ENCODE peak calls at places on chromosomes 7 and 10, in seven cellular contexts. One of them, this sample, is unnamed. For H3K4me1, the result is how much of the 10 kb centered on the place peaks cover.

GRCh38 chr7:127874951-127875608 is 156.2 kb downstream of the LRRC4 start:
- DNase-seq in IMR-90: peak
- DNase-seq in GM23338: no peak
- DNase-seq in fibroblast of lung: peak
- DNase-seq in endothelial cell of umbilical vein: no peak
- DNase-seq in HCT116: no peak
- DNase-seq in mammary epithelial cell: no peak
- DNase-seq in this sample: no peak

GRCh38 chr10:63726883-63727282 is 205.7 kb downstream of the REEP3 start:
- DNase-seq in GM23338: no peak
- DNase-seq in HCT116: no peak
- DNase-seq in IMR-90: no peak
- DNase-seq in mammary epithelial cell: no peak
- DNase-seq in endothelial cell of umbilical vein: no peak
- DNase-seq in fibroblast of lung: no peak
- DNase-seq in this sample: no peak

GRCh38 chr7:121153995-121154394 is 165.5 kb downstream of the CPED1 start:
- DNase-seq in endothelial cell of umbilical vein: no peak
- DNase-seq in IMR-90: no peak
- DNase-seq in mammary epithelial cell: no peak
- DNase-seq in fibroblast of lung: no peak
- DNase-seq in GM23338: no peak
- DNase-seq in HCT116: no peak
- DNase-seq in this sample: no peak

GRCh38 chr10:113091921-113092320 is 141.9 kb downstream of the TCF7L2 start:
- DNase-seq in HCT116: no peak
- DNase-seq in GM23338: no peak
- DNase-seq in IMR-90: no peak
- DNase-seq in mammary epithelial cell: no peak
- DNase-seq in fibroblast of lung: no peak
- DNase-seq in endothelial cell of umbilical vein: no peak
- DNase-seq in this sample: no peak

GRCh38 chr7:80060218-80060806 is 74.3 kb upstream of the GNAI1 start:
- DNase-seq in GM23338: peak
- DNase-seq in fibroblast of lung: peak
- DNase-seq in HCT116: peak
- DNase-seq in IMR-90: peak
- DNase-seq in mammary epithelial cell: peak
- DNase-seq in endothelial cell of umbilical vein: peak
- DNase-seq in this sample: peak

GRCh38 chr10:649798-650690 is 39.4 kb downstream of the DIP2C start:
- DNase-seq in endothelial cell of umbilical vein: no peak
- DNase-seq in fibroblast of lung: no peak
- DNase-seq in GM23338: no peak
- DNase-seq in HCT116: no peak
- DNase-seq in mammary epithelial cell: no peak
- DNase-seq in IMR-90: peak
- DNase-seq in this sample: no peak

GRCh38 chr7:106050002-106050742 is 61.9 kb downstream of the SYPL1 start:
- DNase-seq in fibroblast of lung: peak
- DNase-seq in endothelial cell of umbilical vein: no peak
- DNase-seq in mammary epithelial cell: peak
- DNase-seq in HCT116: no peak
- DNase-seq in GM23338: no peak
- DNase-seq in IMR-90: peak
- DNase-seq in this sample: peak

GRCh38 chr7:92461027-92462003 is 14.0 kb downstream of the GATAD1 start:
- DNase-seq in mammary epithelial cell: peak
- DNase-seq in IMR-90: peak
- DNase-seq in GM23338: peak
- DNase-seq in HCT116: peak
- DNase-seq in fibroblast of lung: peak
- DNase-seq in endothelial cell of umbilical vein: peak
- DNase-seq in this sample: peak

GRCh38 chr10:8049151-8049873 is 5.2 kb upstream of the GATA3 start:
- DNase-seq in mammary epithelial cell: peak
- DNase-seq in HCT116: no peak
- DNase-seq in IMR-90: no peak
- DNase-seq in fibroblast of lung: no peak
- DNase-seq in GM23338: peak
- DNase-seq in endothelial cell of umbilical vein: no peak
- DNase-seq in this sample: peak

GRCh38 chr7:102093599-102094001 is 193.1 kb upstream of the SH2B2 start:
- DNase-seq in GM23338: no peak
- DNase-seq in endothelial cell of umbilical vein: no peak
- DNase-seq in fibroblast of lung: no peak
- DNase-seq in mammary epithelial cell: no peak
- DNase-seq in HCT116: no peak
- DNase-seq in IMR-90: no peak
- DNase-seq in this sample: no peak

GRCh38 chr10:78173360-78174020 is 139.8 kb downstream of the RPS24 start:
- DNase-seq in fibroblast of lung: peak
- DNase-seq in GM23338: no peak
- DNase-seq in HCT116: no peak
- DNase-seq in IMR-90: peak
- DNase-seq in endothelial cell of umbilical vein: no peak
- DNase-seq in mammary epithelial cell: no peak
- DNase-seq in this sample: no peak

GRCh38 chr7:77989981-77990566 is 191.5 kb downstream of the PHTF2 start:
- DNase-seq in IMR-90: no peak
- DNase-seq in mammary epithelial cell: peak
- DNase-seq in HCT116: no peak
- DNase-seq in endothelial cell of umbilical vein: no peak
- DNase-seq in fibroblast of lung: no peak
- DNase-seq in GM23338: peak
- DNase-seq in this sample: peak

GRCh38 chr7:24733414-24734060 is 23.7 kb downstream of the GSDME start:
- DNase-seq in HCT116: no peak
- DNase-seq in GM23338: no peak
- DNase-seq in fibroblast of lung: no peak
- DNase-seq in IMR-90: no peak
- DNase-seq in mammary epithelial cell: peak
- DNase-seq in endothelial cell of umbilical vein: no peak
- DNase-seq in this sample: no peak

GRCh38 chr7:24718431-24718831 is 38.8 kb downstream of the GSDME start:
- DNase-seq in fibroblast of lung: no peak
- DNase-seq in GM23338: no peak
- DNase-seq in IMR-90: no peak
- DNase-seq in HCT116: no peak
- DNase-seq in mammary epithelial cell: no peak
- DNase-seq in endothelial cell of umbilical vein: no peak
- DNase-seq in this sample: no peak

GRCh38 chr10:119537953-119538630 is 4.4 kb downstream of the RGS10 start:
- DNase-seq in mammary epithelial cell: no peak
- DNase-seq in GM23338: no peak
- DNase-seq in fibroblast of lung: no peak
- DNase-seq in endothelial cell of umbilical vein: no peak
- DNase-seq in HCT116: no peak
- DNase-seq in IMR-90: no peak
- DNase-seq in this sample: no peak

GRCh38 chr7:41698114-41698513 is 4.8 kb downstream of the INHBA start:
- DNase-seq in fibroblast of lung: no peak
- DNase-seq in mammary epithelial cell: no peak
- DNase-seq in GM23338: no peak
- DNase-seq in IMR-90: peak
- DNase-seq in endothelial cell of umbilical vein: peak
- DNase-seq in HCT116: no peak
- DNase-seq in this sample: peak

GRCh38 chr10:89091501-89091900 is 100.9 kb downstream of the FAS start:
- DNase-seq in mammary epithelial cell: no peak
- DNase-seq in GM23338: no peak
- DNase-seq in IMR-90: peak
- DNase-seq in HCT116: no peak
- DNase-seq in fibroblast of lung: peak
- DNase-seq in endothelial cell of umbilical vein: no peak
- DNase-seq in this sample: no peak

GRCh38 chr10:46239999-46240683 is 46.7 kb upstream of the ANTXRL start:
- DNase-seq in endothelial cell of umbilical vein: no peak
- DNase-seq in fibroblast of lung: no peak
- DNase-seq in IMR-90: no peak
- DNase-seq in mammary epithelial cell: no peak
- DNase-seq in HCT116: no peak
- DNase-seq in GM23338: no peak
- DNase-seq in this sample: no peak

GRCh38 chr10:104680467-104681401 is 39.6 kb downstream of the SORCS3 start:
- DNase-seq in mammary epithelial cell: no peak
- DNase-seq in fibroblast of lung: peak
- DNase-seq in HCT116: no peak
- DNase-seq in GM23338: peak
- DNase-seq in IMR-90: no peak
- DNase-seq in endothelial cell of umbilical vein: no peak
- DNase-seq in this sample: no peak
- H2AFZ ChIP-seq in mammary epithelial cell: peak
- H2AFZ ChIP-seq in fibroblast of lung: no peak
- H2AFZ ChIP-seq in HCT116: no peak
- H2AFZ ChIP-seq in GM23338: peak
- H2AFZ ChIP-seq in IMR-90: no peak
- H2AFZ ChIP-seq in endothelial cell of umbilical vein: no peak
- H2AFZ ChIP-seq in this sample: no peak

GRCh38 chr7:46755120-46756034 is 826.5 kb downstream of the TNS3 start:
- DNase-seq in GM23338: no peak
- DNase-seq in fibroblast of lung: peak
- DNase-seq in endothelial cell of umbilical vein: peak
- DNase-seq in HCT116: no peak
- DNase-seq in IMR-90: no peak
- DNase-seq in mammary epithelial cell: no peak
- DNase-seq in this sample: no peak
- H3K4me1 ChIP-seq in GM23338: under half
- H3K4me1 ChIP-seq in fibroblast of lung: under half
- H3K4me1 ChIP-seq in endothelial cell of umbilical vein: under half
- H3K4me1 ChIP-seq in HCT116: under half
- H3K4me1 ChIP-seq in IMR-90: under half
- H3K4me1 ChIP-seq in mammary epithelial cell: under half
- H3K4me1 ChIP-seq in this sample: under half

GRCh38 chr7:130228840-130229239 is 21.2 kb downstream of the SSMEM1 start:
- DNase-seq in endothelial cell of umbilical vein: no peak
- DNase-seq in IMR-90: no peak
- DNase-seq in HCT116: no peak
- DNase-seq in GM23338: no peak
- DNase-seq in mammary epithelial cell: no peak
- DNase-seq in fibroblast of lung: no peak
- DNase-seq in this sample: no peak

GRCh38 chr7:130234078-130234477 is 26.4 kb downstream of the SSMEM1 start:
- DNase-seq in IMR-90: no peak
- DNase-seq in mammary epithelial cell: no peak
- DNase-seq in fibroblast of lung: no peak
- DNase-seq in HCT116: no peak
- DNase-seq in GM23338: no peak
- DNase-seq in endothelial cell of umbilical vein: no peak
- DNase-seq in this sample: no peak

GRCh38 chr7:130227883-130228575 is 20.4 kb downstream of the SSMEM1 start:
- DNase-seq in endothelial cell of umbilical vein: no peak
- DNase-seq in IMR-90: no peak
- DNase-seq in HCT116: no peak
- DNase-seq in GM23338: no peak
- DNase-seq in mammary epithelial cell: no peak
- DNase-seq in fibroblast of lung: no peak
- DNase-seq in this sample: no peak

GRCh38 chr7:130232209-130232608 is 24.5 kb downstream of the SSMEM1 start:
- DNase-seq in IMR-90: no peak
- DNase-seq in endothelial cell of umbilical vein: no peak
- DNase-seq in mammary epithelial cell: no peak
- DNase-seq in GM23338: no peak
- DNase-seq in HCT116: no peak
- DNase-seq in fibroblast of lung: no peak
- DNase-seq in this sample: no peak

DNA sequence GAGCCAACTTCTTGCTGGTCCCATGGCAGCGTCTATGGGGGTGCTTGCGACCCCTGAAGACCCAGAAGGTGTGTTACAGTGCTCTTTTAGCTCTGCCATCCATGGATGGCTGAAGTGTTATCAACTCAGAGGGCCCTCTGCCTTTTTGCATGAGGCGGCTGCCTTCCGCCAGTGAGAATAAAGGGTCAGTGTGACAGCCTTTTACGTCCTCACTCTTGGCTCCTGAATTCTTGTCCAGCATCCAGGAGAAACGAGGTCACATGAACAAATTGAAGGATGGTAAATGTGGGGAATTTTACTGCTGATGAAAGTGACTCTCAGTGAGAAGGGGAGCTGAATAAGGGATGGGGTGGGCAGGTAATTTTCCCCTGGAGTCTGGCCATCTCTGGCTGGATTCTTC is 24.1 kb downstream of the SSMEM1 start:
- DNase-seq in IMR-90: no peak
- DNase-seq in GM23338: no peak
- DNase-seq in fibroblast of lung: no peak
- DNase-seq in HCT116: no peak
- DNase-seq in endothelial cell of umbilical vein: no peak
- DNase-seq in mammary epithelial cell: no peak
- DNase-seq in this sample: no peak
- H2AFZ ChIP-seq in IMR-90: no peak
- H2AFZ ChIP-seq in GM23338: no peak
- H2AFZ ChIP-seq in fibroblast of lung: no peak
- H2AFZ ChIP-seq in HCT116: no peak
- H2AFZ ChIP-seq in endothelial cell of umbilical vein: no peak
- H2AFZ ChIP-seq in mammary epithelial cell: no peak
- H2AFZ ChIP-seq in this sample: no peak

GRCh38 chr10:122333037-122333436 is 41.5 kb upstream of the PLEKHA1 start:
- DNase-seq in mammary epithelial cell: no peak
- DNase-seq in HCT116: no peak
- DNase-seq in IMR-90: no peak
- DNase-seq in endothelial cell of umbilical vein: no peak
- DNase-seq in fibroblast of lung: no peak
- DNase-seq in GM23338: no peak
- DNase-seq in this sample: no peak

GRCh38 chr10:122328676-122329075 is 45.8 kb upstream of the PLEKHA1 start:
- DNase-seq in GM23338: no peak
- DNase-seq in mammary epithelial cell: no peak
- DNase-seq in fibroblast of lung: no peak
- DNase-seq in IMR-90: no peak
- DNase-seq in endothelial cell of umbilical vein: no peak
- DNase-seq in HCT116: no peak
- DNase-seq in this sample: no peak

GRCh38 chr10:122331615-122332446 is 42.7 kb upstream of the PLEKHA1 start:
- DNase-seq in HCT116: no peak
- DNase-seq in endothelial cell of umbilical vein: no peak
- DNase-seq in IMR-90: no peak
- DNase-seq in mammary epithelial cell: no peak
- DNase-seq in GM23338: no peak
- DNase-seq in fibroblast of lung: peak
- DNase-seq in this sample: no peak

GRCh38 chr10:122329416-122329815 is 45.1 kb upstream of the PLEKHA1 start:
- DNase-seq in IMR-90: no peak
- DNase-seq in fibroblast of lung: no peak
- DNase-seq in mammary epithelial cell: no peak
- DNase-seq in HCT116: no peak
- DNase-seq in endothelial cell of umbilical vein: no peak
- DNase-seq in GM23338: no peak
- DNase-seq in this sample: no peak

DNA sequence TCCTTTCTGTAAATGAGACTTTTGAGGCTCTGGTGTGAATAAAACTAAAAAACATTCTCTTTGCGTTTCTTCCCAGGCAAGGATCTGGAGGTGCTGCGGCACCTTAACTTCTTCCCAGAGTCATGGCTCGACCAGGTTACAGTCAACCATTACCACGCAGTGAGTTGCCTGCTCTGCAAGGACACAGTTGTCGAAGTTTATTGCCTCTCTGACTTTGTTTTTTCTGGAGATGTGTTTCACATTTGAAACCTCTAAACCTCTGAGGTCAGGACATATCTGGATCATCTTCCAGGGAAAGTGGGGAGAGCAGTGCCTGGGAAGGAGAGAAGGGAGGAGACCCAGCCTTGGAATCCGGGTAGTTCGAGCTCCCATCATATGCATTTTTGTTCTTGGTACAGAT is 43.4 kb upstream of the PLEKHA1 start:
- DNase-seq in HCT116: no peak
- DNase-seq in GM23338: no peak
- DNase-seq in IMR-90: no peak
- DNase-seq in endothelial cell of umbilical vein: no peak
- DNase-seq in fibroblast of lung: no peak
- DNase-seq in mammary epithelial cell: no peak
- DNase-seq in this sample: no peak
- H3K4me1 ChIP-seq in HCT116: under half
- H3K4me1 ChIP-seq in GM23338: under half
- H3K4me1 ChIP-seq in IMR-90: under half
- H3K4me1 ChIP-seq in endothelial cell of umbilical vein: under half
- H3K4me1 ChIP-seq in fibroblast of lung: under half
- H3K4me1 ChIP-seq in mammary epithelial cell: under half
- H3K4me1 ChIP-seq in this sample: under half

This sample was measured in PC-3.